ENCODE peak calls at places on chromosomes 5 and 9, in four cellular contexts. One of them, this sample, is unnamed.

GRCh38 chr5:151483647-151484046 is 36.2 kb downstream of the SLC36A1 start:
- DNase-seq in activated CD8-positive, alpha-beta memory T cell treated with anti-CD3 and anti-CD28 coated beads, Interleukin-2, amount 10 ng/mL, durations not matched to agents 7 days and 5 days: no peak
- DNase-seq in RKO: no peak
- DNase-seq in activated T-cell treated with anti-CD3 and anti-CD28 coated beads, Interleukin-2, amount 50 U/mL, for 72 hours: no peak
- DNase-seq in this sample: no peak

GRCh38 chr9:87816041-87816440 is 66.6 kb upstream of the SPATA31E1 start:
- DNase-seq in activated T-cell treated with anti-CD3 and anti-CD28 coated beads, Interleukin-2, amount 50 U/mL, for 72 hours: no peak
- DNase-seq in RKO: no peak
- DNase-seq in activated CD8-positive, alpha-beta memory T cell treated with anti-CD3 and anti-CD28 coated beads, Interleukin-2, amount 10 ng/mL, durations not matched to agents 7 days and 5 days: no peak
- DNase-seq in this sample: no peak

GRCh38 chr5:90135979-90136378 is 273.6 kb downstream of the CETN3 start:
- DNase-seq in activated T-cell treated with anti-CD3 and anti-CD28 coated beads, Interleukin-2, amount 50 U/mL, for 72 hours: no peak
- DNase-seq in activated CD8-positive, alpha-beta memory T cell treated with anti-CD3 and anti-CD28 coated beads, Interleukin-2, amount 10 ng/mL, durations not matched to agents 7 days and 5 days: no peak
- DNase-seq in RKO: no peak
- DNase-seq in this sample: no peak

GRCh38 chr9:129290606-129291005 is 112.5 kb upstream of the IER5L start:
- DNase-seq in RKO: no peak
- DNase-seq in activated CD8-positive, alpha-beta memory T cell treated with anti-CD3 and anti-CD28 coated beads, Interleukin-2, amount 10 ng/mL, durations not matched to agents 7 days and 5 days: peak
- DNase-seq in activated T-cell treated with anti-CD3 and anti-CD28 coated beads, Interleukin-2, amount 50 U/mL, for 72 hours: no peak
- DNase-seq in this sample: no peak

GRCh38 chr5:139371482-139372435 is 11.3 kb downstream of the SLC23A1 start:
- DNase-seq in RKO: no peak
- DNase-seq in activated CD8-positive, alpha-beta memory T cell treated with anti-CD3 and anti-CD28 coated beads, Interleukin-2, amount 10 ng/mL, durations not matched to agents 7 days and 5 days: no peak
- DNase-seq in activated T-cell treated with anti-CD3 and anti-CD28 coated beads, Interleukin-2, amount 50 U/mL, for 72 hours: no peak
- DNase-seq in this sample: no peak

GRCh38 chr5:79295096-79295495 is 59.2 kb downstream of the JMY start:
- DNase-seq in RKO: no peak
- DNase-seq in activated T-cell treated with anti-CD3 and anti-CD28 coated beads, Interleukin-2, amount 50 U/mL, for 72 hours: no peak
- DNase-seq in activated CD8-positive, alpha-beta memory T cell treated with anti-CD3 and anti-CD28 coated beads, Interleukin-2, amount 10 ng/mL, durations not matched to agents 7 days and 5 days: no peak
- DNase-seq in this sample: no peak

GRCh38 chr5:132225165-132226032 is 2.3 kb downstream of the P4HA2 start:
- DNase-seq in activated T-cell treated with anti-CD3 and anti-CD28 coated beads, Interleukin-2, amount 50 U/mL, for 72 hours: peak
- DNase-seq in RKO: peak
- DNase-seq in activated CD8-positive, alpha-beta memory T cell treated with anti-CD3 and anti-CD28 coated beads, Interleukin-2, amount 10 ng/mL, durations not matched to agents 7 days and 5 days: no peak
- DNase-seq in this sample: peak

GRCh38 chr9:133148351-133149129 is 15.2 kb downstream of the GBGT1 start:
- DNase-seq in activated CD8-positive, alpha-beta memory T cell treated with anti-CD3 and anti-CD28 coated beads, Interleukin-2, amount 10 ng/mL, durations not matched to agents 7 days and 5 days: peak
- DNase-seq in RKO: peak
- DNase-seq in activated T-cell treated with anti-CD3 and anti-CD28 coated beads, Interleukin-2, amount 50 U/mL, for 72 hours: peak
- DNase-seq in this sample: peak

GRCh38 chr5:67287795-67288194 is 91.2 kb upstream of the CD180 start:
- DNase-seq in activated T-cell treated with anti-CD3 and anti-CD28 coated beads, Interleukin-2, amount 50 U/mL, for 72 hours: no peak
- DNase-seq in activated CD8-positive, alpha-beta memory T cell treated with anti-CD3 and anti-CD28 coated beads, Interleukin-2, amount 10 ng/mL, durations not matched to agents 7 days and 5 days: no peak
- DNase-seq in RKO: no peak
- DNase-seq in this sample: no peak

GRCh38 chr5:171666815-171667214 is 118.8 kb upstream of the SMIM23 start:
- DNase-seq in activated CD8-positive, alpha-beta memory T cell treated with anti-CD3 and anti-CD28 coated beads, Interleukin-2, amount 10 ng/mL, durations not matched to agents 7 days and 5 days: peak
- DNase-seq in activated T-cell treated with anti-CD3 and anti-CD28 coated beads, Interleukin-2, amount 50 U/mL, for 72 hours: no peak
- DNase-seq in RKO: no peak
- DNase-seq in this sample: no peak

GRCh38 chr9:91179237-91180138 is 182.2 kb downstream of the AUH start:
- DNase-seq in activated T-cell treated with anti-CD3 and anti-CD28 coated beads, Interleukin-2, amount 50 U/mL, for 72 hours: no peak
- DNase-seq in RKO: peak
- DNase-seq in activated CD8-positive, alpha-beta memory T cell treated with anti-CD3 and anti-CD28 coated beads, Interleukin-2, amount 10 ng/mL, durations not matched to agents 7 days and 5 days: no peak
- DNase-seq in this sample: peak

GRCh38 chr5:72234265-72234700 is 85.8 kb downstream of the MRPS27 start:
- DNase-seq in RKO: peak
- DNase-seq in activated CD8-positive, alpha-beta memory T cell treated with anti-CD3 and anti-CD28 coated beads, Interleukin-2, amount 10 ng/mL, durations not matched to agents 7 days and 5 days: peak
- DNase-seq in activated T-cell treated with anti-CD3 and anti-CD28 coated beads, Interleukin-2, amount 50 U/mL, for 72 hours: peak
- DNase-seq in this sample: peak

GRCh38 chr5:55151923-55152842 is 7.8 kb upstream of the GPX8 start:
- DNase-seq in activated T-cell treated with anti-CD3 and anti-CD28 coated beads, Interleukin-2, amount 50 U/mL, for 72 hours: no peak
- DNase-seq in RKO: no peak
- DNase-seq in activated CD8-positive, alpha-beta memory T cell treated with anti-CD3 and anti-CD28 coated beads, Interleukin-2, amount 10 ng/mL, durations not matched to agents 7 days and 5 days: no peak
- DNase-seq in this sample: peak

GRCh38 chr9:126788631-126789349 is 16.1 kb upstream of the ZBTB43 start:
- DNase-seq in activated CD8-positive, alpha-beta memory T cell treated with anti-CD3 and anti-CD28 coated beads, Interleukin-2, amount 10 ng/mL, durations not matched to agents 7 days and 5 days: peak
- DNase-seq in RKO: peak
- DNase-seq in activated T-cell treated with anti-CD3 and anti-CD28 coated beads, Interleukin-2, amount 50 U/mL, for 72 hours: peak
- DNase-seq in this sample: peak

GRCh38 chr5:76345582-76345981 is 57.5 kb upstream of the IQGAP2 start:
- DNase-seq in activated T-cell treated with anti-CD3 and anti-CD28 coated beads, Interleukin-2, amount 50 U/mL, for 72 hours: no peak
- DNase-seq in RKO: no peak
- DNase-seq in activated CD8-positive, alpha-beta memory T cell treated with anti-CD3 and anti-CD28 coated beads, Interleukin-2, amount 10 ng/mL, durations not matched to agents 7 days and 5 days: no peak
- DNase-seq in this sample: no peak

GRCh38 chr5:97229196-97229595 is 46.1 kb upstream of the RIOK2 start:
- DNase-seq in RKO: no peak
- DNase-seq in activated CD8-positive, alpha-beta memory T cell treated with anti-CD3 and anti-CD28 coated beads, Interleukin-2, amount 10 ng/mL, durations not matched to agents 7 days and 5 days: no peak
- DNase-seq in activated T-cell treated with anti-CD3 and anti-CD28 coated beads, Interleukin-2, amount 50 U/mL, for 72 hours: no peak
- DNase-seq in this sample: no peak

GRCh38 chr9:135032041-135032835 is 55.2 kb upstream of the OLFM1 start:
- DNase-seq in activated CD8-positive, alpha-beta memory T cell treated with anti-CD3 and anti-CD28 coated beads, Interleukin-2, amount 10 ng/mL, durations not matched to agents 7 days and 5 days: no peak
- DNase-seq in activated T-cell treated with anti-CD3 and anti-CD28 coated beads, Interleukin-2, amount 50 U/mL, for 72 hours: no peak
- DNase-seq in RKO: no peak
- DNase-seq in this sample: no peak

GRCh38 chr9:35350827-35351549 is 138.9 kb upstream of the RUSC2 start:
- DNase-seq in activated CD8-positive, alpha-beta memory T cell treated with anti-CD3 and anti-CD28 coated beads, Interleukin-2, amount 10 ng/mL, durations not matched to agents 7 days and 5 days: no peak
- DNase-seq in RKO: no peak
- DNase-seq in activated T-cell treated with anti-CD3 and anti-CD28 coated beads, Interleukin-2, amount 50 U/mL, for 72 hours: no peak
- DNase-seq in this sample: no peak

GRCh38 chr5:119291056-119291455 is 64.8 kb upstream of the TNFAIP8 start:
- DNase-seq in activated T-cell treated with anti-CD3 and anti-CD28 coated beads, Interleukin-2, amount 50 U/mL, for 72 hours: no peak
- DNase-seq in activated CD8-positive, alpha-beta memory T cell treated with anti-CD3 and anti-CD28 coated beads, Interleukin-2, amount 10 ng/mL, durations not matched to agents 7 days and 5 days: no peak
- DNase-seq in RKO: no peak
- DNase-seq in this sample: no peak

GRCh38 chr5:19920761-19921160 is 67.2 kb downstream of the CDH18 start:
- DNase-seq in RKO: peak
- DNase-seq in activated CD8-positive, alpha-beta memory T cell treated with anti-CD3 and anti-CD28 coated beads, Interleukin-2, amount 10 ng/mL, durations not matched to agents 7 days and 5 days: no peak
- DNase-seq in activated T-cell treated with anti-CD3 and anti-CD28 coated beads, Interleukin-2, amount 50 U/mL, for 72 hours: no peak
- DNase-seq in this sample: no peak